ENCODE peak calls at places on chromosomes 11 and 22, in six cellular contexts. R, J, V, W, A and L are unnamed samples.

GRCh38 chr11:88246680-88247079 is 71.4 kb upstream of the RAB38 start:
- DNase-seq in R (no peak), J (no peak), V (no peak), W (no peak), A (peak), L (no peak)

GRCh38 chr22:38347181-38347943 is 30.1 kb upstream of the CSNK1E start:
- DNase-seq in R (no peak), J (no peak), V (no peak), W (peak), A (no peak), L (no peak)

GRCh38 chr22:20645954-20646353 is 128.0 kb upstream of the SERPIND1 start:
- DNase-seq in R (no peak), J (no peak), V (no peak), W (no peak), A (no peak), L (no peak)

GRCh38 chr22:26182723-26183122 is 13.5 kb downstream of the SEZ6L start:
- DNase-seq in R (no peak), J (no peak), V (no peak), W (no peak), A (no peak), L (no peak)

GRCh38 chr22:19407649-19408606 is 23.6 kb downstream of the HIRA start:
- DNase-seq in R (no peak), J (no peak), V (no peak), W (no peak), A (no peak), L (no peak)

GRCh38 chr11:134734446-134734845 is 322.4 kb upstream of the B3GAT1 start:
- DNase-seq in R (no peak), J (no peak), V (no peak), W (peak), A (no peak), L (no peak)

GRCh38 chr11:47858169-47858543 is 10.0 kb upstream of the NUP160 start:
- DNase-seq in R (no peak), J (no peak), V (no peak), W (peak), A (peak), L (peak)

GRCh38 chr22:29032584-29032983 is 29.0 kb downstream of the C22orf31 start:
- DNase-seq in R (no peak), J (no peak), V (no peak), W (peak), A (peak), L (peak)

GRCh38 chr11:8338138-8338537 is 74.5 kb upstream of the LMO1 start:
- DNase-seq in R (peak), J (no peak), V (no peak), W (no peak), A (no peak), L (peak)

GRCh38 chr22:20525048-20525447 is 17.6 kb downstream of the MED15 start:
- DNase-seq in R (no peak), J (no peak), V (no peak), W (no peak), A (no peak), L (no peak)